ENCODE peak calls at places on chromosome 16, in ten cellular contexts. I, M, G, R, F, T, V, W, Y and U are unnamed samples.

GRCh38 chr16:68737046-68737729 is at the start of gene CDH1:
- DNase-seq in I (no peak), M (peak), G (no peak), R (no peak), F (no peak), T (peak), V (no peak), W (no peak), Y (peak), U (peak)

GRCh38 chr16:1538804-1539520 is 5.5 kb downstream of the TMEM204 start:
- DNase-seq in I (no peak), M (no peak), G (no peak), R (no peak), F (no peak), T (no peak), V (no peak), W (no peak), Y (no peak), U (peak)

GRCh38 chr16:55144656-55145055 is 179.3 kb upstream of the IRX6 start:
- DNase-seq in I (no peak), M (no peak), G (no peak), R (no peak), F (no peak), T (no peak), V (no peak), W (no peak), Y (no peak), U (no peak)

GRCh38 chr16:68284847-68285246 is 20.5 kb downstream of the SLC7A6 start:
- DNase-seq in I (no peak), M (no peak), G (no peak), R (no peak), F (no peak), T (no peak), V (no peak), W (no peak), Y (no peak), U (no peak)

GRCh38 chr16:88777801-88778415 is 7.1 kb downstream of the PIEZO1 start:
- DNase-seq in I (no peak), M (no peak), G (no peak), R (no peak), F (no peak), T (no peak), V (no peak), W (no peak), Y (no peak), U (no peak)

GRCh38 chr16:27347930-27348685 is 34.3 kb downstream of the IL4R start:
- DNase-seq in I (no peak), M (no peak), G (no peak), R (no peak), F (peak), T (no peak), V (no peak), W (no peak), Y (no peak), U (no peak)

GRCh38 chr16:2825899-2826298 is 4.2 kb upstream of the ZG16B start:
- DNase-seq in I (peak), M (no peak), G (no peak), R (no peak), F (no peak), T (no peak), V (no peak), W (no peak), Y (no peak), U (no peak)

GRCh38 chr16:1014771-1015495 is 33.4 kb downstream of the SOX8 start:
- DNase-seq in I (peak), M (no peak), G (no peak), R (no peak), F (no peak), T (no peak), V (no peak), W (no peak), Y (no peak), U (no peak)

GRCh38 chr16:1097800-1098199 is 1.8 kb upstream of the C1QTNF8 start:
- DNase-seq in I (no peak), M (no peak), G (no peak), R (no peak), F (no peak), T (no peak), V (peak), W (no peak), Y (no peak), U (no peak)

GRCh38 chr16:12416136-12416787 is 387.4 kb downstream of the CPPED1 start:
- DNase-seq in I (no peak), M (no peak), G (no peak), R (no peak), F (peak), T (no peak), V (no peak), W (no peak), Y (no peak), U (no peak)

GRCh38 chr16:23827245-23827543 is 8.6 kb upstream of the PRKCB start:
- DNase-seq in I (no peak), M (no peak), G (no peak), R (no peak), F (no peak), T (no peak), V (no peak), W (no peak), Y (no peak), U (no peak)

GRCh38 chr16:51453296-51453695 is 302.2 kb upstream of the SALL1 start:
- DNase-seq in I (no peak), M (no peak), G (no peak), R (peak), F (no peak), T (no peak), V (no peak), W (no peak), Y (no peak), U (no peak)

GRCh38 chr16:27321013-27321960 is 7.5 kb downstream of the IL4R start:
- DNase-seq in I (no peak), M (no peak), G (no peak), R (peak), F (no peak), T (no peak), V (no peak), W (no peak), Y (no peak), U (no peak)

GRCh38 chr16:31868701-31869167 is 4.9 kb upstream of the ZNF267 start:
- DNase-seq in I (peak), M (peak), G (peak), R (peak), F (peak), T (peak), V (peak), W (peak), Y (peak), U (peak)

GRCh38 chr16:15490123-15490711 is 55.8 kb downstream of the BMERB1 start:
- DNase-seq in I (no peak), M (no peak), G (no peak), R (no peak), F (no peak), T (no peak), V (no peak), W (no peak), Y (no peak), U (no peak)

GRCh38 chr16:87052506-87052905 is 264.7 kb downstream of the C16orf95 start:
- DNase-seq in I (no peak), M (no peak), G (no peak), R (no peak), F (peak), T (no peak), V (no peak), W (no peak), Y (no peak), U (no peak)

GRCh38 chr16:16080465-16081065 is 131.1 kb downstream of the ABCC1 start:
- DNase-seq in I (no peak), M (no peak), G (no peak), R (no peak), F (no peak), T (no peak), V (no peak), W (no peak), Y (no peak), U (no peak)

GRCh38 chr16:17026600-17027242 is 444.0 kb downstream of the XYLT1 start:
- DNase-seq in I (no peak), M (no peak), G (no peak), R (no peak), F (no peak), T (no peak), V (no peak), W (no peak), Y (no peak), U (no peak)

GRCh38 chr16:89873109-89873821 is at the start of gene TCF25:
- DNase-seq in I (peak), M (peak), G (peak), R (peak), F (peak), T (peak), V (peak), W (peak), Y (peak), U (peak)
- TF ChIP-seq POLR2A in I (peak), M (peak), G (peak), R (peak), F (peak), T (peak), V (peak), W (peak), Y (no peak), U (peak)

GRCh38 chr16:19105131-19105530 is 8.6 kb upstream of the ITPRIPL2 start:
- DNase-seq in I (no peak), M (no peak), G (no peak), R (no peak), F (no peak), T (no peak), V (no peak), W (no peak), Y (no peak), U (no peak)
- H3K4me3 ChIP-seq in I (no peak), M (no peak), G (no peak), R (no peak), F (no peak), T (no peak), V (no peak), W (no peak), Y (no peak), U (no peak)

GRCh38 chr16:56943761-56944375 is 11.9 kb downstream of the HERPUD1 start:
- DNase-seq in I (no peak), M (no peak), G (no peak), R (no peak), F (no peak), T (no peak), V (no peak), W (no peak), Y (no peak), U (no peak)
- TF ChIP-seq POLR2A in I (no peak), M (no peak), G (no peak), R (no peak), F (no peak), T (no peak), V (no peak), W (no peak), Y (no peak), U (peak)

DNA sequence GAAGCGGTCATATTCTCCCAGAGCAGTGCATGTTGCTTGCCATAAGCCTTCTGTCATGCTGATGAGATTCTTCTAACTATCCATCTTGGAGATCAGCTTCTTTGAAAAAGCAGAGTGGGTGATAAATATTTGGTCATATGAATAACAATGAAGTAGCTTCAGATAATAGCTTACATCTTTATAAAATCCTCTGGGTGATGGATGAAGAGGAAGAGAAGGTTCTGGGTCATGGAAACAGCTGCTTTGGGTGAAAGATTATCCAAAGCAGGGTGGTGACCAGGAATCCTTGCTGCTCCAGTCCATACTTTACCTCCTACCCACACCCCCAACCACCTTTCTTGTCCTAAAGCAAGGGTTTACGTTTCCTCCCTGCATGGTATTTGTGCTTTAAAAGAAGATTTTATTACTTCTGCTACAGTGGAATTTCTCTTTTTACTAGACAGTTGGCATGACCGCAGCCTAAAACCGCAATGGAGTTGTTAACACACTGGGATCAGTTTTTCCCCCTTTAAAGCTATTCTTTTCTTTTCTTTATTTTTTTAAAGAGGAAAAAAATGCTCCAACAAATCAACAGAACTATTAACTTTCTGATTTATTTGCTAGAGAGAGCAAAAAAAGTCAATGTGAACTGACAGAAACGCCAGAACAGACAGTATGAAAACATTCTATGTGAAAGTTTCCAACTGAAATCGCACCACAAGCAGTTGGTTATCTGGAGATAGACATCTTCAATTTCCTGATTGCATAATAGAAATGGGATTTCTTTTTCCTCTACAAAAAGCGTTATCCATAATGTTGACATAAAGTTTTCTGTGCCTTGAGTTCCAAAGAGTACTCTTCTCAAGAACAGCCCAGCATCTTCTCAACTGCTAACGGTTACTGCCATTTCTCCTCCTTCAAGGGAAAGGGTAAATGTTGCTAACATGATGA is 236.0 kb downstream of the IRX3 start:
- DNase-seq in I (no peak), M (no peak), G (no peak), R (no peak), F (no peak), T (no peak), V (no peak), W (no peak), Y (no peak), U (no peak)
- H3K4me3 ChIP-seq in I (no peak), M (no peak), G (no peak), R (no peak), F (no peak), T (no peak), V (no peak), W (no peak), Y (no peak), U (no peak)

DNA sequence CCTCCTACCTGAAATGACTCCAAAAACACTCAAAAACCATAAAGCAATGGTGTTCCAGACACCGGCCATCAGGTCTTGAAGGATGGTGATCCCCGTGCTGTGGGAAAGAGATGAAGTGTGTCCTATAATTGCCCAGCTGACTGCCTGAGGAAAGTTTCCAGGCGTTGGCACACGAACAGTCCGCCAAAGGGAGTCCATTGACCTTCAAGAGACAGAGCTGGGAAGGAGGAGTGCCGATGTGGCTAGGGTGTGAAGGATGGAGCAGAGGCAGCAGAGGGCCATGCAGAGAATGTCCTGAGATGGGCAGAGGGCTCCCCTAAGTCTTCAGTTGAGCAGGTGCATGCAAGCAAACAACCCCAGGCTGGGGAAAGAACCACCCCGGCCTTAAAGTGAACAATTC is 11.9 kb upstream of the NUBP1 start:
- DNase-seq in I (no peak), M (no peak), G (no peak), R (no peak), F (no peak), T (no peak), V (no peak), W (no peak), Y (no peak), U (no peak)
- TF ChIP-seq POLR2A in I (no peak), M (no peak), G (no peak), R (no peak), F (no peak), T (no peak), V (no peak), W (no peak), Y (no peak), U (no peak)

GRCh38 chr16:66881560-66881959 is 1.2 kb downstream of the PDP2 start:
- DNase-seq in I (no peak), M (no peak), G (no peak), R (peak), F (no peak), T (no peak), V (no peak), W (no peak), Y (no peak), U (no peak)
- H3K4me3 ChIP-seq in I (peak), M (no peak), G (peak), R (no peak), F (peak), T (peak), V (peak), W (peak), Y (no peak), U (peak)